ENCODE peak calls at places on chromosomes 16 and 17, in four cellular contexts. One of them, this sample, is unnamed.

GRCh38 chr17:35666967-35667552 is 64.4 kb upstream of the RASL10B start:
- DNase-seq in AG10803: no peak
- DNase-seq in H9: no peak
- DNase-seq in mucosa of descending colon: no peak
- DNase-seq in this sample: no peak

GRCh38 chr17:39175695-39176093 is 9.7 kb upstream of the ARL5C start:
- DNase-seq in AG10803: no peak
- DNase-seq in mucosa of descending colon: no peak
- DNase-seq in H9: peak; percentile 36
- DNase-seq in this sample: peak; percentile 66

GRCh38 chr16:27335349-27336052 is 21.7 kb downstream of the IL4R start:
- DNase-seq in AG10803: peak; percentile 73
- DNase-seq in H9: no peak
- DNase-seq in mucosa of descending colon: no peak
- DNase-seq in this sample: no peak

GRCh38 chr16:2874584-2875362 is 8.2 kb upstream of the FLYWCH2 start:
- DNase-seq in H9: peak; percentile 85
- DNase-seq in AG10803: peak; percentile 72
- DNase-seq in mucosa of descending colon: peak; percentile 80
- DNase-seq in this sample: peak; percentile 90

GRCh38 chr16:68782198-68783174 is 45.4 kb downstream of the CDH1 start:
- DNase-seq in H9: no peak
- DNase-seq in AG10803: no peak
- DNase-seq in mucosa of descending colon: no peak
- DNase-seq in this sample: no peak

GRCh38 chr17:50184611-50185398 is 16.6 kb downstream of the COL1A1 start:
- DNase-seq in H9: no peak
- DNase-seq in mucosa of descending colon: no peak
- DNase-seq in AG10803: peak; percentile 84
- DNase-seq in this sample: no peak

GRCh38 chr17:81553616-81554181 is 1.5 kb upstream of the FAAP100 start:
- DNase-seq in H9: no peak
- DNase-seq in mucosa of descending colon: no peak
- DNase-seq in AG10803: peak; percentile 95
- DNase-seq in this sample: no peak

GRCh38 chr17:17900615-17901520 is 64.1 kb upstream of the SREBF1 start:
- DNase-seq in H9: no peak
- DNase-seq in AG10803: peak; percentile 99
- DNase-seq in mucosa of descending colon: peak; percentile 70
- DNase-seq in this sample: peak; percentile 52

GRCh38 chr16:66275795-66276428 is 90.6 kb upstream of the CDH5 start:
- DNase-seq in AG10803: peak; percentile 71
- DNase-seq in mucosa of descending colon: peak; percentile 84
- DNase-seq in H9: peak; percentile 71
- DNase-seq in this sample: peak; percentile 90
- TF ChIP-seq CTCF in AG10803: peak; percentile 87
- TF ChIP-seq CTCF in mucosa of descending colon: peak; percentile 52
- TF ChIP-seq CTCF in H9: peak; percentile 78
- TF ChIP-seq CTCF in this sample: peak; percentile 79

DNA sequence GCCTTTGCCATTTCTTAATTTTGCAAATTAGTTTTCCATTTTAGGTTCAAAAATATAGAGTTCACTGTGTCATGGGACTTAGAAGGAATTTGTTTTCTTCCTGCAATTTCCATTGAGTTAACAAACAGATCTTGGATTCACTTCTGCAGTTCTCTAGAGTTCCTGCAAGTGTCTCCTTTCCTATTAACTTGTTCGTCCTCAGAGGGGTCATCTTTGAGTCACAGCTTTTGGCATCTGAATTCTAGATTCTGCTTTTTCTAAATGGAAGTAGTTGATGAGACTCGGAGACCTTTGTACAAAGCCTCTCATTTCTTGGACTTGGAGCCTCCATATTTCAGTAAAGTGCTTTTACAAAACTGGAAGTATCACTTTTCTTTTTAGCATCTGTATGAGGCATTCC is 323.3 kb downstream of the BCAS3 start:
- DNase-seq in H9: no peak
- DNase-seq in AG10803: peak; percentile 48
- DNase-seq in mucosa of descending colon: no peak
- DNase-seq in this sample: no peak
- TF ChIP-seq CTCF in H9: peak; percentile 52
- TF ChIP-seq CTCF in AG10803: peak; percentile 50
- TF ChIP-seq CTCF in mucosa of descending colon: no peak
- TF ChIP-seq CTCF in this sample: peak; percentile 71

GRCh38 chr17:75891022-75891604 is 5.6 kb downstream of the TRIM65 start:
- DNase-seq in mucosa of descending colon: no peak
- DNase-seq in AG10803: no peak
- DNase-seq in H9: no peak
- DNase-seq in this sample: no peak
- TF ChIP-seq CTCF in mucosa of descending colon: no peak
- TF ChIP-seq CTCF in AG10803: no peak
- TF ChIP-seq CTCF in H9: no peak
- TF ChIP-seq CTCF in this sample: no peak

DNA sequence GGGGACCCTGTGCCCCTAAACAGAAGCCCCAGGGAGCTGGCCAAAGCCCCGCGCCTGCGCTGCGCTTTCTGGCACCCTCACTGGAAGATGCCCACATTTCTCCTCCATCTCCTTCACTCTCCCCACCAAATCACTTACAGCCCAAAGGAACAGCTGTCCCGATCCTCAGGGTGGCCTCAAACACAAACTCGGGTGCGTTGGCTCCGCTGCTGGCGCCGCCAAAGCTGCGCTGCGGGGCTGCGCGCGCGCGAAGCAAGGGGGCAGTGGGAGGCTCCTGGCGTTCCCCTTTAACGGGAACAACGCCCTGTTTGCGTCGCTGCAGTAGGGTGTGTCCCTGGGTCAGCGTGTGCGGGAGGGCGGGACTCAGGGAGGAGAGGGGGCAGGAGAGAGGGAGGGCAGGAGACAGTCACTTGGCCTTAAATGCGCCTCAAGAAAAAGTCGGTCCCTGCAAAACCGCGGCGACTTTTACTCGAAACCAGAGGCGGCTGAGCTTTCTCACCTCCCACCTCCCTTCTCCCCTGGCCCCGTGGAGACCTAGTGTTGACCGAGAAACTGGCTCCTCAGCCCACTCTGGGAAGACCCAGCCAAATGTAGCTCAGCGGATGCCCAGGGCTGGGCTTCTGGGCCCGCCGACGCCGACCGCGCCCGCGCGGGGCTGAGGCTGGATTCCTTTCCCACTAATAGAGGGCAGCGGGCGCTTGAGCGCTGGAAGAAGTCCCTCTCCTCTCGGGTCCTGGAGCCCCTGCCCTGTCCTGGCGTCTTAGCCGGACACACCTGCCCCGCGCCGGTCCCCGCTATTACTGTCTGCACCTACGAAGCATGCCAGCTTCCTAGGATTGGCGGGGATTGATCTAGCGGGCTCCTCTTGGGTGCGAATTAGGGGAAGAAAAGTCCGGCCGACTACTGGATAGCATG is 2.6 kb downstream of the PMP22 start:
- DNase-seq in AG10803: peak; percentile 94
- DNase-seq in H9: peak; percentile 89
- DNase-seq in mucosa of descending colon: peak; percentile 86
- DNase-seq in this sample: peak; percentile 87
- TF ChIP-seq CTCF in AG10803: peak; percentile 31
- TF ChIP-seq CTCF in H9: no peak
- TF ChIP-seq CTCF in mucosa of descending colon: no peak
- TF ChIP-seq CTCF in this sample: no peak

DNA sequence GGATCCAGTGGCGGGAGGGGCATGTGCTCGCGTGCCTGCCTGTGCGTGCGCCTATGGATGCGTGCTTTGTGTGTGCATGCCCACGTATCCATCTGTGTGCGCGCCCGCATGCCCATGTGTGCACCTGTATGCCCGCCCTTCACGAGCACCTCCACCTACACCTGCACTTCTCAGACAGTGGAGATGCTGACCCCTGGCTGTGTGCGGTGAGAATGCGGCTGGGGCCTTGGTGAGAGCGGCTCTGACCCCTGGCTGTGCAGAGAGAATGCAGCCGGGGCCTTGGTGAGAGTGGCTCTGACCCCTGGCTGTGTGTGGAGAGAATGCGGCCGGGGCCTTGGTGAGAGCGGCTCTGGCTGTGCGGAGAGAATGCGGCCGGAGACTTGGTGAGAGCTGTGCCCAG is 33.9 kb downstream of the AXIN1 start:
- DNase-seq in H9: peak; percentile 85
- DNase-seq in AG10803: no peak
- DNase-seq in mucosa of descending colon: no peak
- DNase-seq in this sample: peak; percentile 93
- TF ChIP-seq CTCF in H9: peak; percentile 76
- TF ChIP-seq CTCF in AG10803: no peak
- TF ChIP-seq CTCF in mucosa of descending colon: no peak
- TF ChIP-seq CTCF in this sample: peak; percentile 83

GRCh38 chr17:34658796-34659195 is 79.4 kb downstream of the TMEM132E start:
- DNase-seq in H9: no peak
- DNase-seq in AG10803: no peak
- DNase-seq in mucosa of descending colon: no peak
- DNase-seq in this sample: no peak
- TF ChIP-seq CTCF in H9: no peak
- TF ChIP-seq CTCF in AG10803: no peak
- TF ChIP-seq CTCF in mucosa of descending colon: no peak
- TF ChIP-seq CTCF in this sample: no peak

GRCh38 chr17:42275527-42276358 is 448 bp downstream of the STAT5B start:
- DNase-seq in mucosa of descending colon: peak; percentile 33
- DNase-seq in AG10803: peak; percentile 40
- DNase-seq in H9: peak; percentile 52
- DNase-seq in this sample: peak; percentile 77

GRCh38 chr17:42276609-42277341 is 584 bp upstream of the STAT5B start:
- DNase-seq in AG10803: peak; percentile 73
- DNase-seq in mucosa of descending colon: peak; percentile 70
- DNase-seq in H9: peak; percentile 69
- DNase-seq in this sample: peak; percentile 88

GRCh38 chr17:42274812-42275526 is 1.2 kb downstream of the STAT5B start:
- DNase-seq in mucosa of descending colon: no peak
- DNase-seq in H9: no peak
- DNase-seq in AG10803: no peak
- DNase-seq in this sample: no peak

GRCh38 chr17:42276359-42276608 is at the start of gene STAT5B:
- DNase-seq in H9: peak; percentile 66
- DNase-seq in AG10803: peak; percentile 54
- DNase-seq in mucosa of descending colon: peak; percentile 72
- DNase-seq in this sample: no peak

DNA sequence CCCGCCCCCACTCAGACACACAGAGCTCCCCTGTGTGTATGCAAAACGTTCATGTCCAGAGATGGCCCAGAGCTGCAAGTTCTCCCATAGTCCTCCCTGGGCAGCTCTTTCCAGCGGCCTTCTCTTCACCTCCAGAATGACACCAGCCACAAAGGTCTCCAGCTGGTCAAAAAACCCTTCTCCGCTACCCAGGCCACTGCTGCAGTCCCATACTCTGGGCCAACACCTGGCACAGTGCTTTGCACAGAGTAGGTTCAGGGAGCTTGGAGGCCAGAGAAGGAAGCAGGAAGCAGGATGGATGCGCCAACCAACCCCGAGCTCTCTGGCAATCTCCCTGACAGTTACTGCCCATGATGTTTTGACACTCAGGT is 1.1 kb upstream of the STAT5B start:
- DNase-seq in H9: no peak
- DNase-seq in AG10803: no peak
- DNase-seq in mucosa of descending colon: peak; percentile 17
- DNase-seq in this sample: no peak
- TF ChIP-seq CTCF in H9: no peak
- TF ChIP-seq CTCF in AG10803: no peak
- TF ChIP-seq CTCF in mucosa of descending colon: no peak
- TF ChIP-seq CTCF in this sample: no peak

DNA sequence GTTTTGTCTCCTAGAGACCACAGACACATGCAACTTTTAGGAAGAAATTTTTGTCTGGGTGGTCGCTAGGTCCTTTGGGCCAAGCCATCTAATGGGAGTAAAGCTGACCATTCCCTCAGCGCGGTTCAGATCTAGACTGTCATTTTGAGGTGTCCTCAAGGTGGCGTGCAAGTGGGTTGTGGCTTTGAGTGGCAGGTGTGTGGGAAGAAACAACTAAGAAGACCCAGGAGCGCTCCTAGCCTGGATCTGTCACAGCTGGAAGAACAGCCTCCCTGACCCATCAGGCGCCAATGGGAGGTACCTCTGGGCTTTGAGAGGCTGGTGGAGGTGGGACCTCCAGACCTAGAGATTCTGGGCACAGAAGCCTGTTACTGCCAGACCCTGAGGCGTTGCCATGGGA is 645.1 kb downstream of the KCNJ18 start:
- DNase-seq in mucosa of descending colon: no peak
- DNase-seq in AG10803: no peak
- DNase-seq in H9: no peak
- DNase-seq in this sample: no peak
- TF ChIP-seq CTCF in mucosa of descending colon: no peak
- TF ChIP-seq CTCF in AG10803: no peak
- TF ChIP-seq CTCF in H9: no peak
- TF ChIP-seq CTCF in this sample: no peak